ENCODE peak calls at places on chromosomes 6 and 20, in nine cellular contexts. F, A, N, H, B, P, R, K and D are unnamed samples.

GRCh38 chr20:64045346-64046011 is 4.0 kb downstream of the SOX18 start:
- DNase-seq in B (no peak), F (no peak), K (no peak), R (no peak), H (no peak), N (no peak), A (no peak), P (no peak), D (no peak)

GRCh38 chr20:62946918-62947317 is 5.6 kb upstream of the SLC17A9 start:
- DNase-seq in F (no peak), A (no peak), H (no peak), N (no peak), R (no peak), P (no peak), K (no peak), B (no peak), D (no peak)

GRCh38 chr6:52394251-52394666 is 25.9 kb upstream of the EFHC1 start:
- DNase-seq in K (no peak), H (no peak), F (no peak), A (no peak), N (no peak), B (no peak), P (no peak), R (no peak), D (no peak)

GRCh38 chr20:63568170-63568981 is 5.7 kb downstream of the HELZ2 start:
- DNase-seq in K (peak), P (no peak), A (no peak), H (no peak), R (no peak), B (no peak), N (no peak), F (no peak), D (no peak)

GRCh38 chr6:15715060-15715459 is 52.2 kb upstream of the DTNBP1 start:
- DNase-seq in P (no peak), N (peak), H (no peak), B (no peak), K (no peak), A (no peak), F (no peak), R (peak), D (no peak)

GRCh38 chr6:42128460-42129359 is 13.7 kb downstream of the C6orf132 start:
- DNase-seq in H (no peak), K (no peak), A (no peak), B (no peak), R (no peak), F (no peak), P (no peak), N (no peak), D (no peak)

GRCh38 chr6:13261464-13261994 is 66.8 kb downstream of the TBC1D7 start:
- DNase-seq in N (no peak), P (no peak), R (no peak), A (no peak), B (no peak), K (no peak), H (no peak), F (no peak), D (no peak)

GRCh38 chr6:139473239-139473701 is 98.8 kb upstream of the CITED2 start:
- DNase-seq in P (no peak), N (no peak), B (no peak), F (no peak), K (no peak), A (no peak), H (no peak), R (no peak), D (no peak)

GRCh38 chr20:12528591-12529041 is 480.2 kb upstream of the SPTLC3 start:
- DNase-seq in P (no peak), B (no peak), N (no peak), A (no peak), F (no peak), H (no peak), K (no peak), R (no peak), D (no peak)

GRCh38 chr20:23228912-23229311 is 121.7 kb upstream of the NXT1 start:
- DNase-seq in A (no peak), N (no peak), B (no peak), K (no peak), R (no peak), H (peak), P (no peak), F (no peak), D (no peak)

GRCh38 chr6:3538536-3538935 is 81.7 kb upstream of the SLC22A23 start:
- DNase-seq in H (no peak), K (no peak), R (no peak), N (no peak), F (no peak), B (no peak), A (no peak), P (no peak), D (no peak)

GRCh38 chr6:35511980-35512379 is 716 bp downstream of the TULP1 start:
- DNase-seq in K (no peak), H (no peak), N (no peak), F (no peak), P (no peak), R (no peak), A (no peak), B (no peak), D (no peak)

GRCh38 chr6:167420858-167421766 is 96.2 kb downstream of the TTLL2 start:
- DNase-seq in R (no peak), H (peak), A (no peak), P (no peak), B (no peak), F (no peak), N (no peak), K (no peak), D (no peak)

GRCh38 chr6:28315628-28316027 is 20.3 kb downstream of the ZSCAN31 start:
- DNase-seq in N (no peak), F (no peak), K (no peak), H (no peak), R (no peak), A (no peak), P (no peak), B (no peak), D (no peak)

GRCh38 chr6:156658186-156658585 is 119.0 kb upstream of the ARID1B start:
- DNase-seq in H (no peak), K (no peak), F (no peak), R (no peak), B (no peak), N (no peak), A (peak), P (no peak), D (no peak)

GRCh38 chr20:44041001-44041400 is 126.3 kb downstream of the TOX2 start:
- DNase-seq in F (no peak), H (no peak), K (no peak), A (no peak), P (no peak), R (no peak), B (no peak), N (no peak), D (no peak)

GRCh38 chr6:135909737-135910387 is 58.4 kb downstream of the PDE7B start:
- DNase-seq in P (peak), H (peak), R (peak), N (peak), A (no peak), B (peak), F (peak), K (no peak), D (peak)

GRCh38 chr6:67642582-67642981 is 992.5 kb upstream of the ADGRB3 start:
- DNase-seq in N (no peak), P (no peak), A (no peak), B (no peak), H (no peak), F (no peak), K (no peak), R (no peak), D (no peak)

GRCh38 chr6:73382462-73383113 is 12.0 kb upstream of the DDX43 start:
- DNase-seq in B (no peak), A (no peak), K (no peak), F (peak), P (no peak), N (no peak), R (no peak), H (no peak), D (no peak)